ENCODE peak calls at places on chromosome 6, in four cellular contexts. G, A, B and K are unnamed samples.

GRCh38 chr6:137867685-137868509 is 838 bp downstream of the TNFAIP3 start:
- DNase-seq in G (peak), A (no peak), B (peak), K (no peak)

GRCh38 chr6:3545156-3545555 is 88.3 kb upstream of the SLC22A23 start:
- DNase-seq in A (no peak), G (no peak), B (peak), K (no peak)

GRCh38 chr6:24664049-24664987 is 2.4 kb downstream of the TDP2 start:
- DNase-seq in A (no peak), G (no peak), B (no peak), K (peak)

GRCh38 chr6:17630511-17631073 is 30.5 kb downstream of the FAM8A1 start:
- DNase-seq in A (no peak), G (no peak), B (no peak), K (peak)

GRCh38 chr6:75116946-75117345 is 88.9 kb downstream of the COL12A1 start:
- DNase-seq in B (no peak), A (no peak), G (no peak), K (no peak)

GRCh38 chr6:1239805-1240204 is 72.1 kb upstream of the FOXQ1 start:
- DNase-seq in B (peak), A (no peak), G (no peak), K (no peak)

GRCh38 chr6:170122676-170123075 is 168.2 kb downstream of the DLL1 start:
- DNase-seq in G (no peak), A (no peak), B (peak), K (no peak)

GRCh38 chr6:122405417-122405816 is 6.0 kb downstream of the HSF2 start:
- DNase-seq in B (no peak), G (no peak), A (no peak), K (no peak)

GRCh38 chr6:22929228-22929627 is 359.9 kb downstream of the HDGFL1 start:
- DNase-seq in G (no peak), B (no peak), A (no peak), K (no peak)

GRCh38 chr6:168418151-168418551 is 22.8 kb upstream of the SMOC2 start:
- DNase-seq in B (peak), A (no peak), G (no peak), K (no peak)

GRCh38 chr6:9136141-9136865 is 701.0 kb upstream of the SLC35B3 start:
- DNase-seq in G (no peak), B (no peak), A (no peak), K (no peak)

GRCh38 chr6:3228791-3229565 is 1.5 kb upstream of the TUBB2B start:
- DNase-seq in B (peak), A (no peak), G (no peak), K (no peak)

GRCh38 chr6:85424981-85425380 is 24.9 kb upstream of the NT5E start:
- DNase-seq in G (no peak), B (no peak), A (no peak), K (no peak)

GRCh38 chr6:109939654-109940053 is 38.5 kb upstream of the GPR6 start:
- DNase-seq in A (no peak), B (no peak), G (no peak), K (peak)

GRCh38 chr6:81998432-81998831 is 246.0 kb upstream of the TENT5A start:
- DNase-seq in A (no peak), B (no peak), G (no peak), K (no peak)

GRCh38 chr6:6007311-6008113 is 787 bp upstream of the NRN1 start:
- DNase-seq in A (no peak), B (peak), G (no peak), K (no peak)

GRCh38 chr6:112560651-112561050 is 213.5 kb downstream of the RFPL4B start:
- DNase-seq in A (no peak), G (no peak), B (no peak), K (no peak)

GRCh38 chr6:116282698-116283097 is 3.0 kb upstream of the TSPYL1 start:
- DNase-seq in B (no peak), G (no peak), A (no peak), K (no peak)

GRCh38 chr6:132131777-132132176 is 180.6 kb upstream of the CCN2 start:
- DNase-seq in B (no peak), A (no peak), G (no peak), K (peak)

GRCh38 chr6:131937219-131937618 is 14.0 kb downstream of the CCN2 start:
- DNase-seq in G (no peak), B (no peak), A (no peak), K (no peak)

GRCh38 chr6:105243487-105243886 is 63.7 kb upstream of the POPDC3 start:
- DNase-seq in B (no peak), A (no peak), G (no peak), K (no peak)

GRCh38 chr6:148746363-148747144 is at the start of gene UST:
- DNase-seq in G (peak), A (no peak), B (peak), K (no peak)

GRCh38 chr6:53339424-53339823 is 9.3 kb downstream of the ELOVL5 start:
- DNase-seq in A (no peak), B (no peak), G (no peak), K (no peak)

GRCh38 chr6:134609862-134610261 is 291.9 kb upstream of the SGK1 start:
- DNase-seq in B (no peak), G (no peak), A (no peak), K (no peak)

GRCh38 chr6:24646771-24647170 is 780 bp upstream of the KIAA0319 start:
- DNase-seq in A (no peak), B (no peak), G (no peak), K (no peak)

GRCh38 chr6:867378-867777 is 174.4 kb upstream of the EXOC2 start:
- DNase-seq in B (no peak), A (no peak), G (no peak), K (no peak)

GRCh38 chr6:43113431-43114260 is 37.5 kb downstream of the PTK7 start:
- DNase-seq in A (no peak), B (no peak), G (no peak), K (no peak)

GRCh38 chr6:125790403-125791150 is at the start of gene NCOA7:
- DNase-seq in B (peak), A (no peak), G (peak), K (peak)

GRCh38 chr6:827431-827830 is 134.5 kb upstream of the EXOC2 start:
- DNase-seq in A (peak), B (no peak), G (no peak), K (no peak)

GRCh38 chr6:34324738-34325444 is 67.6 kb downstream of the NUDT3 start:
- DNase-seq in G (peak), B (no peak), A (no peak), K (no peak)

GRCh38 chr6:125904871-125905270 is 51.7 kb upstream of the HINT3 start:
- DNase-seq in B (no peak), A (peak), G (no peak), K (no peak)

GRCh38 chr6:17703256-17703694 is 3.5 kb downstream of the NUP153 start:
- DNase-seq in B (no peak), G (peak), A (no peak), K (peak)

GRCh38 chr6:79246891-79247290 is 12.4 kb upstream of the HMGN3 start:
- DNase-seq in G (no peak), A (peak), B (no peak), K (no peak)

GRCh38 chr6:23533311-23533710 is 592.7 kb upstream of the NRSN1 start:
- DNase-seq in A (no peak), B (no peak), G (no peak), K (no peak)

GRCh38 chr6:108152446-108152845 is 13.4 kb upstream of the NR2E1 start:
- DNase-seq in A (no peak), G (no peak), B (no peak), K (no peak)

GRCh38 chr6:156630613-156631302 is 146.4 kb upstream of the ARID1B start:
- DNase-seq in B (no peak), G (no peak), A (no peak), K (peak)

DNA sequence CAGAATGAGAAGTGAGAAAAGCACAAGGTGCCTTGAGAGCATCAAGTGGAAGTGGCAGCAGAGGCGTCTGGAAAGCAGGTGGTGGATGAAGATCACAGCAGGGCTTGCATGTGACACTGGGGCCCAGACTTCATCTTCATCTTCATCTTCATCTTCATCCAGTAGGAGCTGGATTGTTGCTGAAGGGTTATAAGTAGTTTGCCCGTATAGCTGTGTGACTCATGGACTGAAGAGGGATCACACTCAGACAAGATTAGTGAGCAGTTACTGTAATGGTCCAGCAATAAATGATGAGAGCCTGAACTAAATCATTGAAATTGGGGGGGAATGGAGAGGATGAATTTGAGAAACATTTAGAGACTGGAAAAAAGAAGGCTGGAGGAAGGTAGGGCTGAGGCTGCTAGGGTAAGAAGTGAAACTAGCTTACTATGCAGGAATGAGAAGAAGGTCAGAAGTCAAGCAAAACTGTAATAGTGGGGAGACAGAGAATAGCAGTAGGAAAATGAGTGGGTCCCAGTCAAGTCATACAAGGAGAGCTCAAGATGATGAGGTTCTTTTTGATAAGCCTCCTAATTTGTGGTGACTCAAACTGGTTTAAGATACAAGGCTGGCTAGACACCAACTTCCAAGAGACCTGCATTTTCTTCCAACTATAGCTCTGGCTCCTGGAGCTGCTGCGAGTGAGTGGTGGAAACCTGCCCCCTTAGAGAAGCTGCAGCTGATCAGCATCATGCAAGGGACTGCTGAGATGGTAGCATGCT is 92.3 kb upstream of the BEND6 start:
- DNase-seq in G (no peak), B (no peak), A (no peak), K (no peak)
- TF ChIP-seq CBX5 in G (no peak), B (no peak), A (no peak), K (no peak)

GRCh38 chr6:150905769-150906168 is 40.3 kb downstream of the MTHFD1L start:
- DNase-seq in G (peak), B (no peak), A (no peak), K (no peak)
- TF ChIP-seq CBX5 in G (no peak), B (no peak), A (no peak), K (no peak)

DNA sequence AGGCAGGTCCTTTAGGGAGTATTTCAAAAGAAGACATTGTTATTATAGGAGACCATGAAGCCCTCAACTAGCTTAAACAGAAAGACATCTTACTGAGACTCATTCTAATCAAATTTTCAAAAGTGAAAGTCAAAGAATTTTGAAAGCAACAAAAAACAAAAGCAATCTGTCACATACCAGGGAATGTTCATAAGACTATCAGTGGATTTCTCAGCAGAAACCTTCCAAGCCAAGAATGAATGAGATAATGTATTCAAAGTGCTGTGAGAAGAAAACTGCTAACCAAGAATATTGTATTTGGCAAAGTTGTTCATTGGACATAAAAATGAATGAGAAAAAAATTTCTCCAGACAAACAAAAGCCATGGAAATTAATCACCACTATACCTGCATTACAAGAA is 48.2 kb upstream of the FUT9 start:
- DNase-seq in B (no peak), G (no peak), A (no peak), K (no peak)
- TF ChIP-seq CBX5 in B (no peak), G (no peak), A (no peak), K (no peak)

GRCh38 chr6:21556506-21556905 is 37.0 kb upstream of the SOX4 start:
- DNase-seq in A (no peak), B (no peak), G (no peak), K (no peak)

GRCh38 chr6:21559238-21559637 is 34.3 kb upstream of the SOX4 start:
- DNase-seq in B (no peak), G (no peak), A (no peak), K (no peak)

GRCh38 chr6:21555197-21555596 is 38.4 kb upstream of the SOX4 start:
- DNase-seq in A (no peak), G (no peak), B (peak), K (no peak)

GRCh38 chr6:21556968-21557721 is 36.4 kb upstream of the SOX4 start:
- DNase-seq in B (no peak), A (no peak), G (no peak), K (no peak)

GRCh38 chr6:21560249-21560648 is 33.3 kb upstream of the SOX4 start:
- DNase-seq in A (no peak), G (no peak), B (no peak), K (no peak)
- TF ChIP-seq CBX5 in A (no peak), G (no peak), B (no peak), K (no peak)

GRCh38 chr6:90421656-90422055 is 125.0 kb upstream of the BACH2 start:
- DNase-seq in A (no peak), B (no peak), G (no peak), K (no peak)
- TF ChIP-seq CBX5 in A (no peak), B (no peak), G (no peak), K (no peak)

DNA sequence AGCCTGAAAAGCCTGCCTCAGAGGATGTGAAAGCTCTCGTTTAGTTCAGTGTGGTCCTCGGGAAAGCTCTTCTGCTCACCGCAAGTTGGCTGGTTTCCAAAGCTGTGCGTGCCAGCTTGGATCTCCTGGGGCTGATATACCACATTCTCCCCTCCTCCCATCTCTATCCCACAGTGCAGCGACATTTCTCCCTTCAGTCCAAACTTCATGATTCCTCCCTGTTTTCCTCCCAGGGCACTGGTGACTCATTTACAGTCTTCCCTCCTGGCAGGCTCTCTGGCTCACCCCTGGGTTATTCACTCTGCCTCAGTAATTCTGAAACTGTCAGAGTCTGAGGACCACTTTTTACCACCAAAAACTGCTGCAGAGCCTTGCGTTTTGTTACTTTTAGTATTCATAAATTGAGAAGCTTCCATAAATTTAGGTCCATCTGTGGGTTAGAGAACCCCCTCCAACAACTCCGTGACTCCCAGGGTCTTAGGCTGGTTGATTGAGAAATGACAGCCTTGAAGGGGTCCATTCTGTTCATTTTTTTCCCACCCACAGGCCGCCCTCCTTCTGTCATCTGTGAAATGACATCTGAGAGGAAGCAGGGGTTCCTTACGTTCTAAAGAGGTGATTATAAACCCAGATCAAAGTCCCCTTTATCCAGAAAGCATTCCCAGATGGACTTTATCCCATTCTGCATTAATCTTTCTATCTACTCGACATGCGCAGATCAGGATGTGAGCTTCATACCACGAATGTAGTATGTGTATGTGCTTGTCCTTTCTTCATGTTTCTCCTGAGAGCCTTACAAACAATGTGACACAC is 6.1 kb downstream of the TRIM10 start:
- DNase-seq in A (no peak), B (no peak), G (no peak), K (peak)
- TF ChIP-seq CBX5 in A (no peak), B (no peak), G (no peak), K (no peak)

GRCh38 chr6:41711323-41712038 is 23.9 kb downstream of the TFEB start:
- DNase-seq in A (no peak), G (no peak), B (no peak), K (no peak)

GRCh38 chr6:41713161-41713649 is 22.2 kb downstream of the TFEB start:
- DNase-seq in G (no peak), B (no peak), A (no peak), K (no peak)

GRCh38 chr6:41714556-41715273 is 20.7 kb downstream of the TFEB start:
- DNase-seq in A (no peak), G (no peak), B (no peak), K (no peak)

GRCh38 chr6:41713650-41714291 is 21.6 kb downstream of the TFEB start:
- DNase-seq in G (no peak), B (no peak), A (peak), K (no peak)

DNA sequence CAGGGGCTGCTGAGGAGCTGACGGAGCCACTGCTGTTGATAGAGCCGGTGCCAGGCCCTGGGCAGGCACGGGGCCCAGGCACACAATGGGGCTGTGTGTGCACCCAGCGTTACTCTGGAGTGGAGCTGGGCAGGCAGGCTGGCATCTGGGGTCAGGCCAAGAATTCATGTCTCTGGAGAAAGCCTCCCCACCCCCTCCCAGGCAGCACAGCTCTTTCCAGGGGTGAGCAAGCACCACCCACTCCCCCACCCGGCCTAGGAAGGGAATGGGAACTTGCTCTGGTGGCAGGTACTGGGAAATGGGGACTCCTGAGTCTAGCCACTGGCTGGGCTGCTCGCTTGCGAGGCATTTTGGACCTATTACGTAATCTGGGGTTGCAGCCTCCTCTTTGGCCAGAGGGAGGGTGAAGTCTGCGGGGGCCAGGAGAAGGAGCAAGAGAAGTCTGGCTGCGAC is 22.7 kb downstream of the TFEB start:
- DNase-seq in A (no peak), B (no peak), G (no peak), K (no peak)
- TF ChIP-seq CBX5 in A (no peak), B (no peak), G (no peak), K (no peak)

GRCh38 chr6:127971386-127971785 is 70.5 kb upstream of the THEMIS start:
- DNase-seq in G (no peak), A (no peak), B (no peak), K (no peak)

GRCh38 chr6:127969701-127970100 is 68.8 kb upstream of the THEMIS start:
- DNase-seq in G (no peak), B (no peak), A (no peak), K (no peak)

GRCh38 chr6:127968394-127968793 is 67.5 kb upstream of the THEMIS start:
- DNase-seq in G (no peak), A (no peak), B (no peak), K (no peak)

GRCh38 chr6:127972815-127973214 is 72.0 kb upstream of the THEMIS start:
- DNase-seq in B (no peak), A (no peak), G (no peak), K (no peak)

DNA sequence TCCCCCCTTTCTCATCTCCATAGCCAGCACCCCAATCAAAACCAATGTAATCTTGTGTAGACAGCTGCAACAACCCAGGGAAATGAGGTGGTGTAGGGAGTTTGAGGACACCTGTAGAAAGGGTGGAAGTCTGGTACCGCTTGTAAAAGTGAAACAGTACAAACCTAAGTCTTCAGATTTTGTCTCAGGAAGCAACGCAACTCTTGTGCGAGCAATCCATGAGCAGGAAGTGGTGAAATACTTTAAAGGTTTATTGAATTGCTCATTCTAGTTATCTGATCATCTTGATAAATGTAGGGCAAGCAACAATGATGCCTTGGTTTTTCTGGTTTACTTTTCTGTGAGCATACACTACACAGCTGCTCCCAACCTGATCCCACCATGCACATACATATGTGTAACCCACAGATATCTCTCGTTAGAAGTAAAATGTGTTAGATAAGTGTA is 71.1 kb upstream of the THEMIS start:
- DNase-seq in B (no peak), A (no peak), G (no peak), K (peak)
- TF ChIP-seq CBX5 in B (no peak), A (no peak), G (no peak), K (no peak)